ENCODE peak calls at places on chromosomes 5 and 9, in eight cellular contexts. N is progenitor cell of endocrine pancreas; B is esophagus squamous epithelium; H is colonic mucosa; M is GM13976; D is WTC11; W is activated CD8-positive, alpha-beta T cell treated with anti-CD3 and anti-CD28 coated beads for 36 hours; O is endodermal cell. A is an unnamed sample.

GRCh38 chr5:23411200-23411599 is 96.2 kb upstream of the PRDM9 start:
- DNase-seq in N (no peak), B (no peak), H (no peak), M (no peak), D (no peak), W (no peak), O (no peak), A (no peak)

GRCh38 chr5:91307023-91307422 is 76.1 kb downstream of the ARRDC3 start:
- DNase-seq in N (no peak), B (no peak), H (no peak), M (no peak), D (no peak), W (no peak), O (no peak), A (no peak)

GRCh38 chr5:43851741-43852140 is 248.8 kb downstream of the NNT start:
- DNase-seq in N (no peak), B (no peak), H (no peak), M (no peak), D (no peak), W (no peak), O (no peak), A (no peak)

GRCh38 chr9:95095619-95096355 is 221.7 kb downstream of the FANCC start:
- DNase-seq in N (no peak), B (no peak), H (no peak), M (no peak), D (no peak), W (no peak), O (no peak), A (no peak)

GRCh38 chr9:94630833-94631232 is 8.5 kb downstream of the FBP1 start:
- DNase-seq in N (no peak), B (no peak), H (peak), M (no peak), D (no peak), W (no peak), O (no peak), A (no peak)

GRCh38 chr5:127571732-127572131 is 54.3 kb downstream of the PRRC1 start:
- DNase-seq in N (no peak), B (no peak), H (no peak), M (no peak), D (no peak), W (no peak), O (no peak), A (peak)

GRCh38 chr5:122844136-122844915 is 1.1 kb upstream of the SNX24 start:
- DNase-seq in N (no peak), B (no peak), H (peak), M (peak), D (no peak), W (no peak), O (peak), A (peak)

GRCh38 chr5:12312343-12312742 is 408.1 kb upstream of the CTNND2 start:
- DNase-seq in N (no peak), B (no peak), H (no peak), M (no peak), D (no peak), W (no peak), O (no peak), A (no peak)

GRCh38 chr5:28548856-28549255 is 1510.5 kb upstream of the CDH9 start:
- DNase-seq in N (no peak), B (no peak), H (no peak), M (no peak), D (no peak), W (no peak), O (no peak), A (no peak)

GRCh38 chr9:10612649-10613398 is at the start of gene PTPRD:
- DNase-seq in N (peak), B (no peak), H (peak), M (peak), D (peak), W (peak), O (peak), A (peak)

GRCh38 chr5:149771216-149771973 is 41.3 kb downstream of the PPARGC1B start:
- DNase-seq in N (no peak), B (no peak), H (peak), M (no peak), D (no peak), W (no peak), O (no peak), A (no peak)

DNA sequence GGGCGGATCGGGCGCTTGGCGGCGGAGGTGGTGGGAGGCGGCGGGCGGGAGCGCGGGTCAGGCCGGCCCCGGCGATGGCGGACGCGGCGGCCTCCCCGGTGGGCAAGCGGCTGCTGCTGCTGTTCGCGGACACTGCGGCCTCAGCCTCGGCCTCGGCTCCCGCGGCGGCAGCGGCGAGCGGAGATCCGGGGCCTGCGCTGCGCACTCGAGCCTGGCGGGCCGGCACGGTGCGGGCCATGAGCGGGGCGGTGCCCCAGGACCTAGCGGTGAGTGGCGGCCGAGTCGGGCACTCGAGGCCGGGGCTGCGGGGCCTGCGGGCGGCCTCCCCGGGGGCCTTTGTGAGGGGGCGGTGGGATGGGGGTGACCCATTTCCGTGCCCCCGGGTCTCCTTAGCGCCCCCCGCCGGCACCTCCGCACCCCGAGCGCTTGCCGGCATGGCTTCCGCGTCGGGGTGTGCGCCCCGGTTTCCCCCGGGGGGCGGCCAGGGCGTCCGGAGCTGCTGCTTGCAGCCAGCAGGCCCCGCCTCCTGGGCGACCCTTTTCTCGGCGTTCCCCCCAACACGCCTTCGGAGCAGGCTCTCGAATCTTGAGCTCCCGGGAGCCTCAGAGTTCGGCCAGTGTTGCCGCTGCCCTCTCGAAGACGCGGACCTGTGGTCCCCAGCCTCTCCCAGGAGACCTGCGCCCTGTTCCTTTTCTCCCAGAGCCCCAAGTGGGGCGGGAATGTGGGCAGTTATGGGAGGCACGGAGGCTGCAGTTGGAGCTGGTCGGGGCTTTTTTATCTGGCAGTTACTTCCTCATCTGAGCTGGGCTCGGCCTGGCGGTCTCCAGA is 451 bp downstream of the KDM3B start:
- DNase-seq in N (peak), B (peak), H (peak), M (peak), D (peak), W (peak), O (peak), A (peak)
- TF ChIP-seq CTCF in N (peak), B (peak), H (peak), M (peak), D (no peak), W (peak), O (peak), A (peak)

GRCh38 chr9:127770905-127771569 is 7.4 kb downstream of the SH2D3C start:
- DNase-seq in N (peak), B (peak), H (peak), M (peak), D (peak), W (peak), O (peak), A (peak)
- TF ChIP-seq CTCF in N (no peak), B (peak), H (no peak), M (no peak), D (no peak), W (no peak), O (no peak), A (no peak)

GRCh38 chr5:7464182-7464581 is 68.2 kb downstream of the ADCY2 start:
- DNase-seq in N (no peak), B (no peak), H (no peak), M (no peak), D (no peak), W (no peak), O (peak), A (no peak)
- TF ChIP-seq CTCF in N (peak), B (no peak), H (no peak), M (no peak), D (no peak), W (no peak), O (peak), A (no peak)

GRCh38 chr9:90547896-90548295 is 94.7 kb downstream of the DIRAS2 start:
- DNase-seq in N (no peak), B (no peak), H (no peak), M (no peak), D (no peak), W (no peak), O (no peak), A (no peak)
- TF ChIP-seq CTCF in N (no peak), B (no peak), H (no peak), M (no peak), D (no peak), W (no peak), O (peak), A (no peak)

DNA sequence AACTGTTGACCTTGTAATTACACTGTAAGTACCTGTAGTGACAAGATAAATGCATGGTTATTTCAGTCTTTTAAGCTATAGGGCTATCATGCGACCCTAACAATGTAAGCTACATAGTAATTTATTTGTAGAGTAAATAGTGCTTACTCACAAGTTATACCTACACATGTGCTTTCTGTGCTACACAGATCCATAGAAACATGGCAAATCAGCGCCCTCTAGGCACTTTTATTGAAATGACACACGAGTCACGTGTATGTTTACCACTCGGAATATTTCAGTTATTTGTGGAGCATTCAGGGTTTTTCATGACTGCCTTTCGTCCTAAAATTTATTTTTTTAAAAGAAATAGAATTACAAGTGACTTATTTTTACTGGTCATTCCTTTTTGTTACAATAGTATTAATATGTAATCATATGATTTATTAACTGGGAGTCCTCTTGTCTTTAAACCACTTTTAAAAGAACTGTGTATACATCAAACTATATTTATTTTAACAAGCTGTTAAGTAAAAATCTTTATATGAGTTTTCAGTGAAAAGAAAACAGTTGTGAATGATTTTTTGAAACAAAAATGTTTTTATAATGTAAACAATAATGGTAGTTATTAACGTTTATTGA is 1242.3 kb upstream of the WWC1 start:
- DNase-seq in N (peak), B (no peak), H (peak), M (peak), D (peak), W (peak), O (peak), A (peak)
- TF ChIP-seq CTCF in N (peak), B (peak), H (peak), M (peak), D (peak), W (peak), O (peak), A (peak)

GRCh38 chr5:142719836-142720330 is 34.0 kb upstream of the FGF1 start:
- DNase-seq in N (no peak), B (no peak), H (no peak), M (no peak), D (no peak), W (no peak), O (peak), A (no peak)

GRCh38 chr5:142715291-142715690 is 29.4 kb upstream of the FGF1 start:
- DNase-seq in N (no peak), B (no peak), H (no peak), M (no peak), D (no peak), W (no peak), O (peak), A (no peak)

GRCh38 chr5:142713151-142713706 is 27.3 kb upstream of the FGF1 start:
- DNase-seq in N (peak), B (peak), H (peak), M (peak), D (peak), W (peak), O (peak), A (peak)

GRCh38 chr5:142717582-142718215 is 31.8 kb upstream of the FGF1 start:
- DNase-seq in N (no peak), B (no peak), H (no peak), M (peak), D (no peak), W (peak), O (peak), A (peak)

DNA sequence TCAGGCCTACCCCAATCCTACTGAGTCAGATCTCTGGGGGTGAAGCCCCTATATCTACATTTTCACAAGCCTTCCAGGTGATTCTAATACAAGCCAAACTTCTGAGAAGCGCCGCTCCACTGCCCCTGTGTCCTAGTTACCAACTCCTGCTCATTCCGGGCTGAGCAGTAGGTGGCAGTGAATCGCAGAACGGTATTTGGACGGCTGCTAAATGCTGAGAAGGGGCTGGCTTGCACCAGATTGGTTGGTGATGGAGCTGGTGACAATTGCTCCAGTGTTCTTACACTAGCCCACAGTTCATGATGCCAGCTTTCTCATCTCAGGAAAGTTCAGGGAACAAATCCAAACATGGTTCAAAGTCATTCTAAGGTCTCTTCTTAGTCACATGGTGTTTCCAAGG is 31.1 kb upstream of the FGF1 start:
- DNase-seq in N (peak), B (no peak), H (peak), M (peak), D (peak), W (peak), O (peak), A (peak)
- TF ChIP-seq CTCF in N (peak), B (peak), H (no peak), M (peak), D (peak), W (no peak), O (peak), A (peak)

DNA sequence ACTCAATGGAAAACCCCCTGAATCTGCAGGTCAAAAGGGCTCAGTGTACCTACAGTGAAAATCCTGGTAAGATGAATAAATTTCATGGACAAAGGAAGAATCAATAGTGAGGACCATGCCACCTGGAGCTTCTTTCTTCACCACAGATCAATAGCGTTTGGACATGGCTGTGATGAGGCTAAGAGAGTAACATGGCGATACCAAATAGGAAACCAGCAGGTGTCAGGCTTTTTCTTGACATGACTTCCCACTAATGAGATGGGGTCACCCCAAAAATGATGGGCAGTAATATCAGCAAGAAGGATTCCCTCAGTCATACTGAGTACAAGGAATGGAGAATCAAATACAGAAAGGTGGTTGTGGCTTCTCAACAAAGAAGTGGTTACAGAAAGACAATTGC is 208.5 kb upstream of the PLPPR1 start:
- DNase-seq in N (no peak), B (no peak), H (no peak), M (no peak), D (no peak), W (no peak), O (no peak), A (no peak)
- TF ChIP-seq CTCF in N (no peak), B (no peak), H (no peak), M (no peak), D (no peak), W (no peak), O (peak), A (no peak)

GRCh38 chr5:114957384-114957783 is 212.3 kb downstream of the TRIM36 start:
- DNase-seq in N (no peak), B (no peak), H (no peak), M (no peak), D (no peak), W (no peak), O (no peak), A (no peak)
- TF ChIP-seq CTCF in N (no peak), B (no peak), H (no peak), M (no peak), D (no peak), W (no peak), O (no peak), A (no peak)

DNA sequence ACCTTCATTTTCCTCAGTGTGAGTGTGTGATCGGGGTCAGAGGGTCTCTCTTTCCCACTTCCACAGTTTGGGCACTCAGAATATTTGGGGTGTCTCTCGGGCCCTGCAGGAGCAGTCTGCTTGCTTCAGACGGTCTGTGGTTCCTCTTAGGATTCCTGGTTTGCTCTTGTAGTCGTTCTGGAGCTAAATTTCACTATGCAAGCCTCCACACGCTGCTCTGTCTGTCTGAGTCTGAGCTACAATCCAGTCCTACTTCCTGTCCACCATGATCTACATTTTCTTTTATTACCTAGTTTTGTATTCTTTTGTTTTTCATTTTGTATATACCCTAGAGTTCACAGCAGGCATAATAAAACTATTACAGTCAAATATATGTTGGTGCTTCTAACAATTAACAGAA is 1967.3 kb upstream of the NUDT12 start:
- DNase-seq in N (no peak), B (no peak), H (no peak), M (no peak), D (no peak), W (no peak), O (no peak), A (no peak)
- TF ChIP-seq CTCF in N (no peak), B (no peak), H (no peak), M (no peak), D (no peak), W (no peak), O (no peak), A (no peak)

DNA sequence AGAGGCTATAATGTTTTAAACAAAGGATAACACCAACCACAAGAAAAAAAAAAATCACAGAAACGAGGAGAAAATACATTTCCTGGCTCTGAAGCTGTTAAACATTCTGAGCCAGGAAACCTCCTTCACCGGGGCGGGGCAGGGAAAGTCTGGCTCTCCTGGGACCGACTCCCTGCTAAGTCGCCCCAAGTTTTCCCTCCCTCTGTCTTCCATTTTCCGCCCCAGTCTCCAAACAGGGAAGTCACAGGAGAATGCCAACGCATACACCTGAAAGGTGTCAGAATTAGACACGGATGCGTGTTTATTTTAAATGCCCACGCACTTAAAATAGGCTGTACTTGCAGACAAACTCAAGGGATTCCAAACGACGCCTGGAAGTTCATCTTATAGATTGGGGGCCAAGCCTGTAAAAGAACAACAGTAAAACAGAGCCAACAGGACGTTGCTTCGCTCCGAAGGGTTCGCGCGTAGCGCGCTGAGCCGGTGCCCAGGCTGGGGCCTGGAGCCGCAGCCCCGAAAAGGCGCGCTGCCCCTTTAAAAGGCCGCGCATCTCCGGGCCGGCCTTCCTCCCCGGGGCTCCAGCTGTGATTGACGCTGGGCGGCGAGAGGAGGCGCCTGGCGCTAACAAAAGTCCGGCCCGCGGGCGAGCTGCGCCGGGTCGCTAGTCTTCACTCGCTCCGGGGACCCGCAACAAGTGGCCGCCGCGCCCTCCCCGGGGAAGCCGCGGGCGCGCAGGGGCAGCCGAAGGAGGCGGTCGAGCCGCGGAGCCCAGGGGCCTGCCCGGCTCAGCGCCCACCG is at the start of gene FBXL7:
- DNase-seq in N (peak), B (no peak), H (peak), M (peak), D (peak), W (no peak), O (peak), A (peak)
- TF ChIP-seq CTCF in N (no peak), B (no peak), H (no peak), M (no peak), D (no peak), W (no peak), O (no peak), A (no peak)